ENCODE peak calls at places on chromosomes 1 and 21, in ten cellular contexts. U is breast epithelium; J is psoas muscle; T is heart left ventricle; P is right atrium auricular region; Q is bronchial epithelial cell; E is left lung; N is lower lobe of right lung; M is CD8-positive, alpha-beta memory T cell; O is endodermal cell. K is an unnamed sample.

GRCh38 chr1:13828454-13829151 is 128.6 kb downstream of the PRDM2 start:
- DNase-seq in E (peak), J (peak), T (no peak), N (peak), M (no peak), U (peak), P (peak), Q (peak), O (peak), K (no peak)

GRCh38 chr1:110634455-110635281 is 28.5 kb upstream of the KCNA2 start:
- DNase-seq in P (peak), E (peak), U (peak), J (peak), O (peak), Q (peak), N (peak), M (peak), T (peak), K (peak)

GRCh38 chr21:44279621-44280260 is 5.9 kb upstream of the AIRE start:
- DNase-seq in U (no peak), P (no peak), Q (no peak), T (no peak), J (peak), N (no peak), O (no peak), E (peak), M (no peak), K (no peak)

GRCh38 chr1:167401260-167401873 is 117.0 kb downstream of the CD247 start:
- DNase-seq in T (no peak), P (no peak), N (peak), M (peak), O (peak), J (no peak), U (peak), E (no peak), Q (peak), K (no peak)

GRCh38 chr1:203581841-203582240 is 44.8 kb upstream of the ATP2B4 start:
- DNase-seq in P (no peak), E (no peak), M (no peak), J (no peak), U (no peak), Q (no peak), N (no peak), T (no peak), O (no peak), K (no peak)

GRCh38 chr1:19163261-19163660 is 46.8 kb downstream of the UBR4 start:
- DNase-seq in Q (no peak), N (no peak), U (peak), E (no peak), P (no peak), T (no peak), O (no peak), M (no peak), J (no peak), K (no peak)

GRCh38 chr1:248863011-248863881 is 4.4 kb upstream of the ZNF692 start:
- DNase-seq in M (peak), P (peak), J (peak), E (peak), Q (peak), N (peak), T (peak), U (peak), O (peak), K (peak)

GRCh38 chr1:98181041-98181764 is 260.4 kb upstream of the DPYD start:
- DNase-seq in O (no peak), Q (peak), N (no peak), M (no peak), E (no peak), P (no peak), T (no peak), J (no peak), U (no peak), K (no peak)

GRCh38 chr1:180791806-180792205 is 120.9 kb upstream of the KIAA1614 start:
- DNase-seq in P (no peak), T (no peak), Q (peak), O (no peak), M (no peak), E (no peak), U (no peak), J (no peak), N (no peak), K (no peak)

GRCh38 chr1:170735366-170736263 is 71.7 kb downstream of the PRRX1 start:
- DNase-seq in N (no peak), M (no peak), P (no peak), U (no peak), Q (no peak), J (peak), T (no peak), E (no peak), O (no peak), K (no peak)

GRCh38 chr1:230568008-230568407 is 74.3 kb upstream of the COG2 start:
- DNase-seq in M (no peak), O (peak), N (no peak), U (no peak), E (no peak), P (no peak), J (no peak), Q (peak), T (no peak), K (no peak)

GRCh38 chr1:235993652-235994051 is 71.2 kb downstream of the NID1 start:
- DNase-seq in M (no peak), P (no peak), E (no peak), J (no peak), O (no peak), N (no peak), T (no peak), Q (no peak), U (no peak), K (no peak)

GRCh38 chr21:16279658-16280581 is 550.1 kb downstream of the USP25 start:
- DNase-seq in N (no peak), P (no peak), E (no peak), M (no peak), T (peak), Q (no peak), J (peak), O (peak), U (no peak), K (no peak)

GRCh38 chr1:115306146-115306545 is 31.9 kb downstream of the NGF start:
- DNase-seq in T (no peak), O (no peak), J (no peak), Q (no peak), E (no peak), N (no peak), M (no peak), U (no peak), P (no peak), K (no peak)

GRCh38 chr1:64038119-64038518 is 165.3 kb upstream of the UBE2U start:
- DNase-seq in U (no peak), E (no peak), T (no peak), Q (no peak), N (no peak), P (no peak), M (no peak), J (no peak), O (no peak), K (peak)

GRCh38 chr21:45142916-45143315 is 68.5 kb downstream of the ADARB1 start:
- DNase-seq in U (no peak), N (no peak), M (no peak), T (no peak), O (no peak), J (no peak), P (no peak), Q (no peak), E (no peak), K (no peak)

GRCh38 chr21:42429021-42429420 is 25.3 kb downstream of the UBASH3A start:
- DNase-seq in P (no peak), E (no peak), O (no peak), M (no peak), Q (no peak), U (no peak), J (no peak), T (no peak), N (no peak), K (no peak)

GRCh38 chr1:214551052-214551435 is 358 bp downstream of the PTPN14 start:
- DNase-seq in E (peak), U (peak), N (peak), J (peak), P (no peak), O (no peak), Q (no peak), M (no peak), T (peak), K (peak)

GRCh38 chr1:16175610-16176553 is 20.0 kb upstream of the EPHA2 start:
- DNase-seq in M (no peak), O (peak), T (peak), E (peak), P (peak), N (peak), U (no peak), J (peak), Q (peak), K (no peak)

GRCh38 chr21:25036775-25037174 is 570.5 kb downstream of the MRPL39 start:
- DNase-seq in P (no peak), Q (no peak), N (no peak), E (no peak), O (no peak), J (no peak), M (no peak), T (no peak), U (no peak), K (no peak)

DNA sequence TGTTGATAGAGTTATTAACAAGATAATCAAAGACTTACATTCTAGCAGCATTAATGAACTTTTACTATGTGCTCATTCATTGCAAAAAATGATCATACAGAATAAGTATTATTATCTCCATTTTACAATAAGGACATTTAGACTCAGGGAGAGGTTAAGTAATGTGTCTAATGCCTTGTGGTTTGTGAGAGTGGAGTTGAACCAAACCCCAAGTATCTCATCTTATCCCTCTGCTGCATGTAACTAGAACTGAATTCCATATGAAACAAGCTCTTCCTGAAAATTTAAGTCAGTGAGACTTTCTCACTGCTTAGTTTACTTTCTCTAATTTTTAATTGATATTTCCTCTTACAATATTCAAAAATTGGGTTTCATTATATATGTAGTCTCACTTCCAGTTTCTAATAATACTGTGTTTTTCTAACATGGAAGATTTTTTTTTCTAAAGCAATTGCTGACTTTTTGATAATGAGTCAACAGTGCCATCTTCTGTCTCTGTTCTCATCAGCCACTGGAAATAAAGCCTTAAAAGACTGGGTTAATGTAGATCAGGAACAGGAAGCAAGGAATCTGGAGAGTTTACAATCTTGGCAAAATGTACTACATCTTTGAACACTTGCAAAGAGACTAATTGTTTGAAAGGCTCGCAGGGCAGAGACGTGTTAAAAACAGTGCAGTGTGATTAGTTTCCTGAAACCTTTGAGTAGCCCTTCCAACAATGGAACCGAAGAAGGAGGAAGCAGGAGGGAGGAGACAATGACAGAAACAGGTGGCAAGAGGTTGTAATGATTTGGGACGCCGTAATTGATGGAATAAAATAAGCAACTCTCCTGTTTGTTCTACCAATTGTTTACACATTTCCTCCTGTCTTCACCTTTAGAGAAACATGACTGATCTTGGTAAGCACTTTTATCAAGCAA is 567.6 kb downstream of the MRPL39 start:
- DNase-seq in E (no peak), U (no peak), M (no peak), P (no peak), O (no peak), N (no peak), J (no peak), Q (no peak), T (no peak), K (no peak)
- H3K4me3 ChIP-seq in E (no peak), U (no peak), M (no peak), P (no peak), O (no peak), N (no peak), J (no peak), Q (no peak), T (no peak), K (no peak)

GRCh38 chr1:52798331-52798730 is 44.2 kb upstream of the ZYG11A start:
- DNase-seq in O (no peak), T (no peak), N (no peak), P (no peak), J (no peak), M (no peak), U (no peak), E (no peak), Q (no peak), K (no peak)
- H3K4me3 ChIP-seq in O (no peak), T (no peak), N (no peak), P (no peak), J (no peak), M (no peak), U (no peak), E (no peak), Q (no peak), K (no peak)

DNA sequence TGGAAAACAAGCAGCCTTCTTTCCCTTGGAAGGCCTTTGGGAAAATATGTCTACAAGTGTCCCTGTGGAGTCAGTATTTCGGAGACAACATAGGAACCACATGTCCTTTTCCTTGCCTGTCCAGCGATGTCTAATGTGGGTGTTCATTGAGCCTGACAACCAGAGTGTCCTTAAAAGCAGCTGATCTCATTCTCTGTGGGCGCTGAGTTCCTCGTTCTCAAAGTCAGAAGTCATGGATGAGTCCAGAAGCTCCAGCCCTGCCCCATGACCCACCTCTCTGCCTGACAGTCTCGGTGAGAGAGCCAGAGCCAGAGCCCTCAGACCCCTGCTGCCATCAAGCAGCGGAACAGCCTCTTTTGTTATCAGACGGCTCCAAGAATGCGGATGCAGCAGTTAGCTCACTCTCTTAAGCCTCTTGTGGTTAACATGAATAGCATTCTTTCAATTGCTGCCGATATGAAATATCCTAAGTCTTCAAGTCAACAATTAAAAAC is 329.2 kb downstream of the TGFB2 start:
- DNase-seq in J (no peak), P (peak), T (peak), N (peak), O (peak), Q (peak), U (no peak), E (no peak), M (no peak), K (no peak)
- H3K4me3 ChIP-seq in J (peak), P (no peak), T (no peak), N (no peak), O (no peak), Q (no peak), U (peak), E (no peak), M (no peak), K (peak)

GRCh38 chr1:175272361-175272760 is 79.8 kb upstream of the KIAA0040 start:
- DNase-seq in E (no peak), P (no peak), J (no peak), U (no peak), Q (no peak), O (no peak), N (no peak), M (no peak), T (no peak), K (no peak)

GRCh38 chr1:175270361-175270760 is 77.8 kb upstream of the KIAA0040 start:
- DNase-seq in P (no peak), O (no peak), Q (no peak), U (no peak), N (no peak), M (no peak), T (no peak), J (no peak), E (no peak), K (no peak)

GRCh38 chr1:175268720-175269119 is 76.1 kb upstream of the KIAA0040 start:
- DNase-seq in J (no peak), T (no peak), N (no peak), P (no peak), E (no peak), U (no peak), M (no peak), Q (peak), O (peak), K (no peak)

GRCh38 chr1:175267716-175268416 is 75.3 kb upstream of the KIAA0040 start:
- DNase-seq in J (peak), U (no peak), T (peak), O (peak), M (no peak), E (no peak), P (peak), Q (no peak), N (no peak), K (peak)

GRCh38 chr1:175269151-175269550 is 76.6 kb upstream of the KIAA0040 start:
- DNase-seq in Q (peak), U (no peak), E (no peak), O (peak), T (no peak), J (no peak), P (no peak), N (no peak), M (no peak), K (no peak)
- H3K4me3 ChIP-seq in Q (no peak), U (no peak), E (no peak), O (peak), T (no peak), J (no peak), P (no peak), N (no peak), M (no peak), K (no peak)

GRCh38 chr1:247376659-247377058 is 39.3 kb upstream of the NLRP3 start:
- DNase-seq in U (no peak), Q (no peak), E (no peak), J (no peak), P (no peak), M (no peak), T (no peak), N (no peak), O (peak), K (no peak)
- H3K4me3 ChIP-seq in U (no peak), Q (no peak), E (no peak), J (no peak), P (no peak), M (no peak), T (no peak), N (no peak), O (peak), K (no peak)

DNA sequence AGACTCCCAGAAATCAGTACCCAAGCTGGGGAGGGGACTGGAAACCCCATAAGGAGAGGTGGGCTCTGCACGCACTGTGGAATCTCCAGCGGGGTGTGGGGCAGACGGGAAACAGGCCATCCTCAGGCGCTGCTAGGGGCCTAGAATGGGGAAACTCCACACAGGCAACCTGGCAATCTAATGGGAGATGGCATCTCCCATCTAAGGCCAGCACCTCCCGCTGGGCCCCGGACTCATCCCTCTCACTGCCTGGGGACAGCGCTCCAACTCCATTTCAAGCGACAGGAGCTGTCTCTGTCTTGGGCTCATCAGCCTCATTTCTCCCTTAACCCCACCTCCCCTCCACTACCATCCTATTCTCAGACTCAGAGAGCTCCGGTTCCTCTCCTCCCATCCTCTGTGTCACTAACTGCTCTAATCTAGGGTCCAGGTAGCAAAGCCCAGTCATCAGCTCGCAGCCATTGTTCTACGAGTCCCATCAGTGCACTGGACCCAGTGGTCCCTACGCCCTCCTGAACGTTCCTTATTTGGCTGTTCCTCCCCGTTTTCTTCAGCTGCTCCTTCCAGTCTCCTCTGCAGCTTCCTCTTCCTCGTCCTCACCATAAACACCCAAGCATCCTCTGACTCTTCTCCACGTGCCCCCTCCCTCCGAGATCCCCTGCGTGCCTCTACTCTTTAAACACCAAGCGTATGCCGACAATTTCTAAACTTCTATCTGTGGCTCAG is 93.3 kb upstream of the CASZ1 start:
- DNase-seq in T (peak), Q (no peak), P (no peak), N (no peak), J (peak), U (no peak), M (no peak), E (peak), O (no peak), K (no peak)
- H3K4me3 ChIP-seq in T (no peak), Q (no peak), P (no peak), N (no peak), J (no peak), U (no peak), M (no peak), E (no peak), O (no peak), K (no peak)

DNA sequence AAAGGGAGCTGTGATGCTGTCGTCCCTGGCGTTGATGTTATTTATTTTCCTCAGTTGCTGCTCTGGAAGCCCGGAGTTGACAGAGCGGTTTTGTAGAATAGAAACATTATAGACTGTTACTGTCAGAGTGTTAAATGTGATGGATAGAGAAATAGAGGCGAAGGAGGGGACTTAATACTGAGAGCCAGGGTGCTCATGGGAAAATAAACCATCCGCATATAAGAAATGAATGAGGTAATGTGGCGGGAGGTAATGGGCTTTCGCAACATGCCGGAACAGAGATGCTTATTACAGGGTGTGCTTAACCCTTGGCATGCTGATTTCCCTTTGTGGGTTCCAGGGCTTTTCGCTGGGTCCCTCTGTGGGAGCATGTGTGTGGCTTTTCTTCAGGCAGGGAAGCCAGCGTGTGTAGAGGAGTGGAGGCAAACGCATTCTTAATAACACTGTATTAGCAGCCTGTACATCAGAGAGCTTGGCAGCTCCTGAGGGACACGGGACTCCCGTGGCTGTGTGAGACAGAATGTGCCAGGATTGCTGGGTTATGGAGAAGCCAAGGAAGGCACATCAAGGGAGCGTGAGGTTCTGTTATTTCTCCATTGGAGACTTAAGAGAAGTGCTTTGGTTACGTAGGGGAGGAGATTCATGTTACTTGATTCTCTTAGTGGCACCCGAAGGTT is 141.0 kb downstream of the PBX1 start:
- DNase-seq in U (no peak), O (no peak), N (no peak), P (no peak), E (no peak), J (peak), Q (no peak), T (no peak), M (no peak), K (no peak)
- H3K4me3 ChIP-seq in U (no peak), O (no peak), N (no peak), P (no peak), E (no peak), J (peak), Q (no peak), T (no peak), M (no peak), K (peak)